ENCODE peak calls at places on chromosomes 7 and 10, in six cellular contexts. L, Y, K, H, N and T are unnamed samples.

GRCh38 chr10:68231106-68231901 is 609 bp downstream of the ATOH7 start:
- DNase-seq in N (no peak), H (no peak), Y (peak), K (peak), L (peak), T (no peak)

GRCh38 chr7:151233111-151233701 is 923 bp downstream of the CHPF2 start:
- DNase-seq in N (peak), L (peak), Y (peak), K (no peak), H (peak), T (no peak)

GRCh38 chr10:69801434-69802315 is at the start of gene COL13A1:
- DNase-seq in K (peak), H (no peak), Y (no peak), N (no peak), L (peak), T (no peak)

GRCh38 chr10:69892436-69893215 is 90.9 kb downstream of the COL13A1 start:
- DNase-seq in K (no peak), Y (no peak), N (no peak), H (no peak), L (no peak), T (no peak)

GRCh38 chr7:24902276-24902675 is 77.7 kb downstream of the OSBPL3 start:
- DNase-seq in K (no peak), L (no peak), H (no peak), Y (no peak), N (no peak), T (no peak)

GRCh38 chr10:20890009-20890408 is 7.1 kb downstream of the NEBL start:
- DNase-seq in Y (no peak), K (no peak), L (peak), H (no peak), N (no peak), T (no peak)

GRCh38 chr7:74405191-74405898 is 48.4 kb upstream of the GTF2IRD1 start:
- DNase-seq in L (no peak), H (no peak), Y (peak), K (no peak), N (no peak), T (no peak)

GRCh38 chr7:85074-85945 is 107.1 kb upstream of the FAM20C start:
- DNase-seq in H (no peak), N (no peak), L (peak), K (no peak), Y (peak), T (no peak)

GRCh38 chr10:78178397-78178796 is 144.7 kb downstream of the RPS24 start:
- DNase-seq in Y (no peak), K (no peak), H (no peak), N (no peak), L (no peak), T (no peak)

GRCh38 chr7:111982133-111982532 is 224.1 kb downstream of the DOCK4 start:
- DNase-seq in L (peak), N (no peak), K (no peak), H (no peak), Y (peak), T (no peak)

GRCh38 chr7:99106411-99106810 is 37.5 kb downstream of the SMURF1 start:
- DNase-seq in K (no peak), Y (peak), H (no peak), L (no peak), N (no peak), T (no peak)

GRCh38 chr10:110503528-110504110 is 5.9 kb downstream of the DUSP5 start:
- DNase-seq in K (no peak), N (no peak), H (no peak), Y (no peak), L (no peak), T (no peak)

GRCh38 chr7:93945083-93945482 is 23.5 kb downstream of the GNG11 start:
- DNase-seq in H (peak), K (no peak), N (no peak), Y (no peak), L (no peak), T (no peak)

GRCh38 chr10:96267234-96267705 is 4.1 kb downstream of the BLNK start:
- DNase-seq in H (no peak), N (no peak), K (peak), L (no peak), Y (no peak), T (no peak)

GRCh38 chr7:26293569-26294308 is 2.1 kb downstream of the SNX10 start:
- DNase-seq in H (no peak), N (no peak), K (peak), Y (no peak), L (no peak), T (no peak)

GRCh38 chr7:22732556-22733126 is 5.6 kb downstream of the IL6 start:
- DNase-seq in Y (peak), H (no peak), K (no peak), N (no peak), L (peak), T (no peak)

GRCh38 chr7:22109761-22110160 is 164.1 kb upstream of the CDCA7L start:
- DNase-seq in K (peak), H (no peak), N (no peak), L (peak), Y (peak), T (no peak)

GRCh38 chr7:29734246-29734731 is 72.0 kb upstream of the WIPF3 start:
- DNase-seq in L (no peak), H (no peak), N (no peak), K (no peak), Y (no peak), T (no peak)

GRCh38 chr10:38093816-38094157 is 350 bp upstream of the ZNF37A start:
- DNase-seq in H (no peak), L (no peak), Y (no peak), N (no peak), K (no peak), T (no peak)

GRCh38 chr10:43308986-43309385 is 42.1 kb upstream of the RASGEF1A start:
- DNase-seq in K (no peak), Y (no peak), L (no peak), H (no peak), N (no peak), T (no peak)

GRCh38 chr7:70178787-70179186 is 580.5 kb downstream of the AUTS2 start:
- DNase-seq in L (peak), N (no peak), K (no peak), Y (peak), H (no peak), T (no peak)

GRCh38 chr10:126001579-126001978 is 105.2 kb downstream of the FANK1 start:
- DNase-seq in H (no peak), L (peak), K (no peak), Y (no peak), N (no peak), T (no peak)

GRCh38 chr10:96740579-96741281 is 20.4 kb upstream of the PIK3AP1 start:
- DNase-seq in K (peak), H (no peak), Y (no peak), L (no peak), N (no peak), T (no peak)

GRCh38 chr7:134619627-134620331 is 26.9 kb upstream of the BPGM start:
- DNase-seq in Y (no peak), H (peak), N (peak), L (peak), K (no peak), T (no peak)

GRCh38 chr10:69043931-69044531 is 43.9 kb upstream of the SRGN start:
- DNase-seq in H (no peak), L (peak), N (no peak), Y (no peak), K (no peak), T (no peak)

GRCh38 chr7:31003721-31004120 is 40.0 kb downstream of the GHRHR start:
- DNase-seq in H (no peak), Y (no peak), L (peak), N (no peak), K (no peak), T (no peak)

GRCh38 chr7:44534087-44534486 is 7.0 kb downstream of the NPC1L1 start:
- DNase-seq in L (no peak), Y (no peak), K (peak), H (no peak), N (peak), T (no peak)

GRCh38 chr7:24127930-24128329 is 156.1 kb upstream of the NPY start:
- DNase-seq in K (no peak), L (no peak), Y (no peak), N (no peak), H (no peak), T (no peak)